ENCODE peak calls at places on chromosomes 12 and 14, in four cellular contexts. R, K, N and P are unnamed samples.

GRCh38 chr12:121793501-121793835 is at the start of gene RHOF:
- DNase-seq in R (no peak), N (peak), K (peak), P (no peak)

GRCh38 chr12:100919116-100919515 is 124.5 kb downstream of the ANO4 start:
- DNase-seq in R (no peak), N (no peak), K (no peak), P (no peak)

GRCh38 chr14:99043756-99044155 is 228.2 kb downstream of the BCL11B start:
- DNase-seq in R (no peak), N (no peak), K (no peak), P (no peak)

GRCh38 chr12:123126294-123127144 is 24.4 kb downstream of the PITPNM2 start:
- DNase-seq in R (no peak), K (no peak), N (peak), P (no peak)

GRCh38 chr12:69007166-69007857 is 74.3 kb upstream of the CPM start:
- DNase-seq in R (peak), K (no peak), N (peak), P (peak)

GRCh38 chr14:77011226-77011762 is 17.2 kb downstream of the IRF2BPL start:
- DNase-seq in N (no peak), R (no peak), K (no peak), P (no peak)

GRCh38 chr14:74886001-74886400 is 4.3 kb downstream of the DLST start:
- DNase-seq in R (no peak), K (no peak), N (no peak), P (no peak)

GRCh38 chr14:95547626-95548327 is 12.9 kb downstream of the GLRX5 start:
- DNase-seq in R (no peak), N (no peak), K (no peak), P (no peak)

GRCh38 chr12:49661191-49661590 is 37.8 kb downstream of the PRPF40B start:
- DNase-seq in K (no peak), R (no peak), N (no peak), P (no peak)

GRCh38 chr12:77724367-77724957 is 106.2 kb upstream of the NAV3 start:
- DNase-seq in R (no peak), N (no peak), K (no peak), P (no peak)

GRCh38 chr12:14394317-14395058 is 29.0 kb downstream of the ATF7IP start:
- DNase-seq in N (peak), R (no peak), K (peak), P (peak)

GRCh38 chr12:57500213-57500612 is 12.3 kb downstream of the MARS1 start:
- DNase-seq in K (no peak), R (no peak), N (no peak), P (no peak)

GRCh38 chr12:495466-495865 is 35.7 kb downstream of the B4GALNT3 start:
- DNase-seq in N (no peak), K (no peak), R (no peak), P (no peak)

GRCh38 chr12:76855266-76855665 is 23.6 kb downstream of the CSRP2 start:
- DNase-seq in R (no peak), N (no peak), K (no peak), P (no peak)

GRCh38 chr12:45327823-45328383 is 112.0 kb downstream of the ANO6 start:
- DNase-seq in K (no peak), R (no peak), N (no peak), P (no peak)

GRCh38 chr14:78157855-78158436 is 12.2 kb upstream of the NRXN3 start:
- DNase-seq in N (peak), R (no peak), K (peak), P (peak)

GRCh38 chr12:28966049-28966778 is 182.9 kb upstream of the FAR2 start:
- DNase-seq in N (peak), K (no peak), R (no peak), P (no peak)

GRCh38 chr12:115229517-115229916 is 545.5 kb upstream of the TBX3 start:
- DNase-seq in K (no peak), R (no peak), N (no peak), P (no peak)

GRCh38 chr14:52338282-52338681 is 24.2 kb downstream of the PTGER2 start:
- DNase-seq in K (no peak), R (no peak), N (no peak), P (no peak)

GRCh38 chr14:100282766-100283419 is 23.4 kb downstream of the SLC25A29 start:
- DNase-seq in N (no peak), R (no peak), K (no peak), P (no peak)

GRCh38 chr12:32893008-32893407 is 3.6 kb downstream of the PKP2 start:
- DNase-seq in N (no peak), K (no peak), R (no peak), P (no peak)

GRCh38 chr12:62656576-62657362 is 190.1 kb downstream of the MON2 start:
- DNase-seq in R (no peak), N (no peak), K (no peak), P (no peak)

GRCh38 chr14:103763730-103764488 is 48.3 kb downstream of the ZFYVE21 start:
- DNase-seq in N (no peak), R (no peak), K (no peak), P (no peak)